ENCODE peak calls at places on chromosomes 1 and 21, in six cellular contexts. L is CD4-positive, alpha-beta memory T cell; W is fibroblast of the aortic adventitia; P is AG10803; D is sigmoid colon; R is tibial nerve. T is an unnamed sample.

GRCh38 chr1:76862447-76862846 is 4.8 kb upstream of the ST6GALNAC5 start:
- DNase-seq in L (no peak), W (peak), P (peak), D (no peak), R (no peak), T (no peak)

GRCh38 chr1:184535191-184535970 is 148.6 kb downstream of the C1orf21 start:
- DNase-seq in L (no peak), W (peak), P (peak), D (no peak), R (no peak), T (peak)

GRCh38 chr1:218339267-218339831 is 5.8 kb upstream of the TGFB2 start:
- DNase-seq in L (no peak), W (peak), P (peak), D (no peak), R (no peak), T (peak)

GRCh38 chr1:107145637-107146036 is 4.8 kb downstream of the NTNG1 start:
- DNase-seq in L (no peak), W (no peak), P (no peak), D (no peak), R (no peak), T (no peak)

GRCh38 chr1:100699744-100700143 is 19.8 kb upstream of the VCAM1 start:
- DNase-seq in L (no peak), W (peak), P (peak), D (no peak), R (no peak), T (peak)

GRCh38 chr1:21160263-21160662 is 16.4 kb downstream of the EIF4G3 start:
- DNase-seq in L (no peak), W (no peak), P (no peak), D (no peak), R (no peak), T (no peak)

GRCh38 chr1:23620605-23621004 is 61.3 kb upstream of the ID3 start:
- DNase-seq in L (no peak), W (no peak), P (no peak), D (no peak), R (no peak), T (no peak)

GRCh38 chr1:186633101-186633500 is 47.1 kb downstream of the PTGS2 start:
- DNase-seq in L (no peak), W (no peak), P (no peak), D (no peak), R (no peak), T (peak)

GRCh38 chr21:46295996-46296752 is 10.0 kb downstream of the YBEY start:
- DNase-seq in L (peak), W (peak), P (peak), D (peak), R (peak), T (peak)

GRCh38 chr1:19124273-19124672 is 85.8 kb downstream of the UBR4 start:
- DNase-seq in L (no peak), W (no peak), P (no peak), D (no peak), R (no peak), T (no peak)

GRCh38 chr1:71081697-71082080 is 854 bp upstream of the ZRANB2 start:
- DNase-seq in L (no peak), W (no peak), P (no peak), D (no peak), R (no peak), T (no peak)

GRCh38 chr1:230339033-230339432 is 87.1 kb downstream of the PGBD5 start:
- DNase-seq in L (no peak), W (no peak), P (no peak), D (no peak), R (no peak), T (no peak)

DNA sequence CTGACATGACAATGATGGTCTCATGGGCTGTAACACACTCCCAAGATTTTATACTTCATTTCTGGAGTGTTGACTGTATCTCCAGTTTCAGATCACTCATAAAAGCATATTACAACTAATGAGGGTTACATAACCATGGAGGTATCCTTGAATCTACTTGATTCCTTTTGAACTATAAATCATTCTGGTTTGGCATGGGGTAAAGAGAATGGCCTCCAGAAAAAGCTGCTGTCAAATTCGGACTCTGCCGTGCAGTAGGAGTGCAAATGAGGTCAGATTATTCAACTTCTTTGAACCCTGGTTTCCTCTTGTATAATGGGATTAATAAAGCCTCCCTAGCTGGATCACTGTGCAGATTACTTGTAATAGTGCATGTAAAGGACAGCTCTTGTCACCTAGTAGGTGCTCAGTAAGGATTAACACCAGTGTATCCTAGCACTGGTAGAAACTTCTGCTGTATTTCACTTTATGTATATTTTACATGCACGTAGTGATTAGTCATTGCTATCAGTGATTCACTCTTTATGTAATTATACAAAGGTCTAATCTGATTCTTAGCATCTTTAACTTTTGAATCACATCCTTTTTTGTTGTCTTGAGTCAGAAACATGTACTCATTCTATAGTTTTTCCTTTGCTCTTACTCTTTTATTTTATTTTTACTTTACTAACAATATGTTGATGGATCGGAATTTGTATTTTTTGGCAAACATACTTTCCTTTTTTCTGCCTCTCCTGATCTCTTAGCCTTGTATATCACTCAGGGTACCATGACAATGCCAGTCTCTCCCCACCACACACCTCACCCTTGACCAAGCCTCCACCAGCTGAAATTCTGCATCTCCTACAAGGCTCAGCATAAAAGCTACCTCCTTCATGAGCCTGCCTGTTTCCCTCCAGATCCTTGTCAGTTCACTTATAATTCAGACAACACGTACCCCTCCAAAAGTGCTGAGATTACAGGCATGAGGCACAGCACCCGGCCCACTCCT is 3.2 kb downstream of the LRRC8C start:
- DNase-seq in L (no peak), W (peak), P (peak), D (no peak), R (no peak), T (peak)
- H3K4me3 ChIP-seq in L (peak), W (no peak), P (no peak), D (no peak), R (no peak), T (peak)

GRCh38 chr1:90724361-90724760 is 7.3 kb upstream of the BARHL2 start:
- DNase-seq in L (no peak), W (no peak), P (no peak), D (no peak), R (no peak), T (no peak)

GRCh38 chr1:90725341-90725960 is 8.3 kb upstream of the BARHL2 start:
- DNase-seq in L (no peak), W (no peak), P (no peak), D (no peak), R (no peak), T (no peak)

GRCh38 chr1:90723561-90724108 is 6.5 kb upstream of the BARHL2 start:
- DNase-seq in L (no peak), W (no peak), P (no peak), D (no peak), R (no peak), T (no peak)

GRCh38 chr1:90725961-90726715 is 9.0 kb upstream of the BARHL2 start:
- DNase-seq in L (no peak), W (peak), P (no peak), D (no peak), R (no peak), T (no peak)

GRCh38 chr1:90724926-90725325 is 7.8 kb upstream of the BARHL2 start:
- DNase-seq in L (no peak), W (no peak), P (no peak), D (no peak), R (no peak), T (no peak)
- H3K4me3 ChIP-seq in L (no peak), W (no peak), P (no peak), D (no peak), R (no peak), T (no peak)

DNA sequence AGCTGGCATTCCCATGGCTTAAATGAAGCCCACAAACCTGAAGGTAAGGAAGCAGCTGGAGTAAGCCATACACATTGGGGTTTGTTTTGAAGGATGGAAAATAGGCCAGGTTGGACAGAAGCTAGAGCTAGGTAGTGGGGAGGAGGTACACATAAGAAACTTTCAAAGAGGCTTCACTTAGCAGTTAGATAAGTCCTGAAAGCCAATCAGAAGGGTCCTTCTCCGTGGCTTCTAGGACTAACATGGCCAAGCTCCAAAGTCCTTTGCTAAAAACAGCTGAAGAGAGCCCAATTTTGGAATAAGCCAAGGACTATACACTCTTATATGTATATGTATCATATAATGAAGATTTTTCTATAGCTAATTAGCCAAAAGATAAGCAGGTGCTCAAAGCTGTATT is 1.8 kb downstream of the EYA3 start:
- DNase-seq in L (no peak), W (no peak), P (no peak), D (no peak), R (no peak), T (no peak)
- H3K4me3 ChIP-seq in L (no peak), W (peak), P (no peak), D (no peak), R (no peak), T (peak)

GRCh38 chr21:41368361-41369104 is 6.7 kb downstream of the MX2 start:
- DNase-seq in L (no peak), W (no peak), P (no peak), D (peak), R (no peak), T (no peak)

GRCh38 chr21:41369105-41369914 is 7.5 kb downstream of the MX2 start:
- DNase-seq in L (peak), W (no peak), P (peak), D (peak), R (no peak), T (no peak)

GRCh38 chr21:41371698-41372030 is 9.8 kb downstream of the MX2 start:
- DNase-seq in L (no peak), W (no peak), P (no peak), D (no peak), R (no peak), T (no peak)

GRCh38 chr21:41370840-41371697 is 9.2 kb downstream of the MX2 start:
- DNase-seq in L (no peak), W (peak), P (peak), D (peak), R (no peak), T (no peak)

GRCh38 chr21:41369915-41370839 is 8.3 kb downstream of the MX2 start:
- DNase-seq in L (peak), W (no peak), P (no peak), D (peak), R (no peak), T (no peak)
- H3K4me3 ChIP-seq in L (peak), W (no peak), P (no peak), D (peak), R (peak), T (no peak)